ENCODE peak calls at places on chromosome 19, in five cellular contexts. L is endothelial cell of umbilical vein, D is GM23338, N is sigmoid colon, T is prostate gland. K is an unnamed sample.

GRCh38 chr19:46225558-46226004 is 4.0 kb upstream of the IGFL1 start:
- DNase-seq in L (peak), D (peak), N (no peak), T (no peak), K (no peak)

GRCh38 chr19:4707956-4708650 is 15.5 kb downstream of the DPP9 start:
- DNase-seq in L (no peak), D (no peak), N (peak), T (no peak), K (no peak)

GRCh38 chr19:34475026-34475974 is 6.3 kb upstream of the WTIP start:
- DNase-seq in L (peak), D (no peak), N (no peak), T (no peak), K (no peak)

GRCh38 chr19:1249298-1249989 is 1.1 kb downstream of the MIDN start:
- DNase-seq in L (peak), D (peak), N (peak), T (peak), K (no peak)

GRCh38 chr19:11274533-11275086 is 12.3 kb upstream of the DOCK6 start:
- DNase-seq in L (no peak), D (no peak), N (no peak), T (no peak), K (no peak)

GRCh38 chr19:996051-996838 is 4.0 kb upstream of the GRIN3B start:
- DNase-seq in L (peak), D (peak), N (no peak), T (no peak), K (no peak)

GRCh38 chr19:7994114-7994513 is 11.3 kb downstream of the ELAVL1 start:
- DNase-seq in L (no peak), D (peak), N (no peak), T (no peak), K (no peak)

GRCh38 chr19:7851623-7852500 is 21.8 kb downstream of the EVI5L start:
- DNase-seq in L (no peak), D (no peak), N (no peak), T (no peak), K (no peak)

GRCh38 chr19:8367327-8368001 is 3.5 kb downstream of the ANGPTL4 start:
- DNase-seq in L (peak), D (peak), N (peak), T (peak), K (no peak)

GRCh38 chr19:16327911-16328823 is 3.5 kb downstream of the KLF2 start:
- DNase-seq in L (peak), D (no peak), N (peak), T (peak), K (no peak)

GRCh38 chr19:3406571-3407111 is 40.3 kb downstream of the NFIC start:
- DNase-seq in L (no peak), D (no peak), N (no peak), T (no peak), K (no peak)

GRCh38 chr19:45955905-45956608 is 17.6 kb downstream of the NOVA2 start:
- DNase-seq in L (peak), D (no peak), N (peak), T (no peak), K (no peak)

GRCh38 chr19:38685666-38686529 is 38.4 kb downstream of the ACTN4 start:
- DNase-seq in L (peak), D (peak), N (no peak), T (no peak), K (no peak)

DNA sequence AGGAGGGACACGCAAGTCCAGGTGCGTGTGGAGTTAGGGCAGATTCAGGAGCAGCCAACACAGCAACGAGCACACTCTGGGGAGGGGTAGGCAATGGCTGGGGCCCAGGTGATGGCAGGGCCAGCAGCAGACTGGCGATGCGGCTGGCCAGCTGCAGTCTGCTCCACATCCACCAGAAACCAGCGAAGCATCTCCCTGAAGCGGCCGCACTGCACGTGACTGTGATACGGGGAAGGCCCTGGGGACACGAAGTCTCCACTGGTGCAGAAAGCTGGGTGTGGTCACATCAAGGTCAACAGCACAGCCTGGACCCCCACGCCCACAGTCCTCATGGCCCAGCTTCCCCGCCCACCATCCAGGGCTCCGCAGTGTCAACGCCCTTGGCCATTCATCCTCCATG is 21.3 kb upstream of the EPHX3 start:
- DNase-seq in L (no peak), D (no peak), N (no peak), T (no peak), K (no peak)
- H3K27ac ChIP-seq in L (no peak), D (no peak), N (peak), T (no peak), K (no peak)

GRCh38 chr19:18541992-18542935 is 1.1 kb downstream of the FKBP8 start:
- DNase-seq in L (no peak), D (peak), N (no peak), T (no peak), K (no peak)

GRCh38 chr19:18539372-18539771 is 4.0 kb downstream of the FKBP8 start:
- DNase-seq in L (no peak), D (no peak), N (no peak), T (no peak), K (no peak)

GRCh38 chr19:18541258-18541991 is 1.9 kb downstream of the FKBP8 start:
- DNase-seq in L (no peak), D (no peak), N (no peak), T (no peak), K (no peak)

GRCh38 chr19:18543814-18544475 is 572 bp upstream of the FKBP8 start:
- DNase-seq in L (peak), D (peak), N (peak), T (no peak), K (no peak)

GRCh38 chr19:18542936-18543813 is at the start of gene FKBP8:
- DNase-seq in L (peak), D (peak), N (peak), T (peak), K (no peak)
- TF ChIP-seq POLR2AphosphoS5 in L (no peak), D (no peak), N (no peak), T (peak), K (no peak)

DNA sequence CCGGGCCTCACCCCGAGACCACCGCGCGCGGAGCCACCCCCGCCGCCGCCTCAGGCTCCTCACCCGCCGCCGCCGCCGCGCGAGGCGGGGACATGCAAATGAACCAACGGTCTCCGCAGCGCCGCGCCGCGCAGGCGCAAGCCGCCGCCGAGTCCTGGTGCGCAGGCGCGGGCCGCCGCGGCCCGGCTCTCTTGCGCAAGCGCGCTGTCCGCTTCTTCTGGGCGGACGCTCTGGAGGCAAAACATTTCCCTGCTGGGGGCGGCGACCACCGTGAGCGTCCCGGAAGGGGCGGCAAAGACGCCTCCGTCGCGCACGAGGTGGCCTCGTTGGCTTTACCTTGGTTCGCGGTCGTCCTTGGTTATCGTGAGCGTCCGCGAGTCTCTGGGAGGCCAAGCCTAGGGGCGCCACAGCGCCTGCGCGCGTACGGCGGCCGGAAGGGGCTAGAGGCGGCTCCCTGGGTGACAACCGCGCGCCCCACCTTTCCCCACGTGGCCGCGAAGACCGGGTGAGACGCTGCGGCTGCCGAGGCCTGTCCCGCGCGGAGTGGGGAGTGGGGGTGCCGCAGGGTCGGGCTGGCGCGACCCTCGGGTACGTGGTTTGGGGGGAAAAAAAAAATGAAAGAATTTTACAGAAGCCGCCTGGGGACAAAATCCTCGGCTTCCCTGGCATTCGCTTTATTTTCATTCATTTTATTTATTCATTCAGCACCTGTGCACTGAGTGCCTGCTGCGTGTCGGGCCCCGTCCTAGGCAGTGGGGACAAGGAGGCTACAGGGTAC is at the start of the genes ARMC6 and SUGP2:
- DNase-seq in L (peak), D (peak), N (peak), T (peak), K (peak)
- H3K27ac ChIP-seq in L (peak), D (peak), N (peak), T (peak), K (peak)

GRCh38 chr19:6772028-6772865 is at the start of gene VAV1:
- DNase-seq in L (no peak), D (peak), N (no peak), T (peak), K (no peak)
- TF ChIP-seq POLR2AphosphoS5 in L (no peak), D (no peak), N (peak), T (no peak), K (no peak)

GRCh38 chr19:53467503-53468262 is at the start of gene ZNF813:
- DNase-seq in L (peak), D (peak), N (peak), T (peak), K (peak)

GRCh38 chr19:53463263-53463662 is 4.3 kb upstream of the ZNF813 start:
- DNase-seq in L (peak), D (peak), N (peak), T (no peak), K (no peak)

GRCh38 chr19:53466726-53467125 is 807 bp upstream of the ZNF813 start:
- DNase-seq in L (peak), D (no peak), N (no peak), T (no peak), K (no peak)

GRCh38 chr19:53471916-53472315 is 4.4 kb downstream of the ZNF813 start:
- DNase-seq in L (no peak), D (no peak), N (no peak), T (no peak), K (no peak)

DNA sequence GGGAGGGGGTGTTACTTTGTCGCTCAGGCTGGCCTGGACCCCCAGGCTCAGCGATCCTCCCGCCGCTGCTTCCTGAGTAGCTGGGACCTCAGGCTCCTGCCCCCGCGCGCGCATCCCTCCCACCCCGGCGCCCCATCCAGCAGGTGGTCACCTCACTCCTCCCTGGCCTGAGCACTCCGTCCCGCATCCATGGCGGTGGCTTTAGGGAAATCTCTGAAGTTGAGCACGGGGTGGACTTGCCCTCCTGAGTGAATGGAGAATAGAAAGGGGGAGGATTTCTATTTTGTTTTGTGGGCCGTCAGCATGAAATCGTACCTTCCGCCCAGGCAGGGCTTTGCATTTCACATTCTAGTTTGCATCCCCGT is 413 bp upstream of the ZNF813 start:
- DNase-seq in L (no peak), D (no peak), N (peak), T (no peak), K (no peak)
- H3K27ac ChIP-seq in L (no peak), D (peak), N (peak), T (peak), K (no peak)

K was measured in SK-N-MC.